ENCODE peak calls at places on chromosomes 4 and X, in four cellular contexts. I is A549, L is GM12878, Q is H1. C is an unnamed sample.

GRCh38 chr4:113179091-113179490 is 129.6 kb downstream of the ANK2 start:
- DNase-seq in I (no peak), L (no peak), Q (no peak), C (no peak)

GRCh38 chrX:129230850-129231512 is 292.3 kb downstream of the SMARCA1 start:
- DNase-seq in I (no peak), L (no peak), Q (no peak), C (no peak)

GRCh38 chrX:96721398-96721797 is 36.8 kb downstream of the DIAPH2 start:
- DNase-seq in L (peak), Q (no peak), I (no peak), C (no peak)

GRCh38 chr4:74161676-74162450 is 3.9 kb downstream of the MTHFD2L start:
- DNase-seq in I (no peak), Q (no peak), L (no peak), C (no peak)

GRCh38 chr4:109801895-109802319 is at the start of gene CFI:
- DNase-seq in Q (no peak), I (no peak), L (no peak), C (no peak)

GRCh38 chr4:96154676-96155075 is 314.8 kb downstream of the PDHA2 start:
- DNase-seq in L (no peak), I (no peak), Q (no peak), C (no peak)

GRCh38 chrX:132532955-132533354 is 44.1 kb upstream of the MBNL3 start:
- DNase-seq in Q (no peak), L (no peak), I (no peak), C (no peak)

GRCh38 chr4:25884040-25884788 is 21.4 kb upstream of the SEL1L3 start:
- DNase-seq in Q (no peak), I (no peak), L (no peak), C (no peak)

GRCh38 chrX:46251755-46252154 is 293.5 kb downstream of the ZNF674 start:
- DNase-seq in Q (no peak), L (no peak), I (peak), C (no peak)

GRCh38 chr4:134885436-134885835 is 683.8 kb upstream of the PABPC4L start:
- DNase-seq in Q (no peak), L (no peak), I (no peak), C (no peak)

GRCh38 chr4:183026701-183027100 is 72.4 kb upstream of the WWC2 start:
- DNase-seq in Q (no peak), L (no peak), I (no peak), C (no peak)

GRCh38 chr4:177225605-177226004 is 84.1 kb upstream of the NEIL3 start:
- DNase-seq in L (no peak), Q (no peak), I (no peak), C (no peak)

GRCh38 chr4:112279025-112279881 is 6.5 kb downstream of the TIFA start:
- DNase-seq in L (no peak), Q (no peak), I (no peak), C (no peak)

GRCh38 chrX:12954376-12954775 is 20.5 kb upstream of the TMSB4X start:
- DNase-seq in L (no peak), I (no peak), Q (no peak), C (no peak)

DNA sequence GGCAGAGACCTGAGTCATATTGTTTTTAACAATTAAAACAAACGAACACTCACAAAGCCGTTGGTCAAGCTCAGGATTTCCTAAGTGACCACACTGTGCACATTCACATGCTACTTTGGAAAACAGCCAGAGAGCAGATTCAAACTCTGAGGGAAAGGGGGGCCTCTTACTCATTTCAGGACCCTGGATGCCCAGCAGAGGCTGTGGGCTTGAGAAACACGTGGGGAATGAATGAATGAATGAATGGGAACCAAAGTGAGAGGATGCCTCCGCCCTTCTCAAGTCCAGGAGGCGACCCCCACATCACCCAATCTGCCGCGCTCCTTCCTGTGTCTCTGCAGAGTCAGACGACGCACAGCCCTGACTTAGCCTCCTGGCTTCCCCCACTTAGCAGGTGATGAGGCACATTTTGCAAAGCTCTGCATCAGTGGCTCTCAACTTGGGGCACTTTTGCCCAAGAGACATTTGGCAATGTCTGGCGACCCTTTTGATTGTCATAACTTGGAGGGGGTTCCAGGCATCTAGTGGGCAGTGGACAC is 76.0 kb downstream of the ABLIM2 start:
- DNase-seq in Q (no peak), L (no peak), I (no peak), C (no peak)
- TF ChIP-seq KDM1A in Q (no peak), L (no peak), I (no peak), C (no peak)

GRCh38 chr4:16065066-16065465 is 18.8 kb downstream of the PROM1 start:
- DNase-seq in Q (no peak), L (no peak), I (no peak), C (no peak)

GRCh38 chr4:16066586-16067128 is 17.2 kb downstream of the PROM1 start:
- DNase-seq in Q (no peak), I (no peak), L (no peak), C (no peak)

GRCh38 chr4:16070203-16070602 is 13.6 kb downstream of the PROM1 start:
- DNase-seq in I (no peak), L (no peak), Q (no peak), C (no peak)

GRCh38 chr4:16072168-16072567 is 11.7 kb downstream of the PROM1 start:
- DNase-seq in I (no peak), L (no peak), Q (no peak), C (no peak)

DNA sequence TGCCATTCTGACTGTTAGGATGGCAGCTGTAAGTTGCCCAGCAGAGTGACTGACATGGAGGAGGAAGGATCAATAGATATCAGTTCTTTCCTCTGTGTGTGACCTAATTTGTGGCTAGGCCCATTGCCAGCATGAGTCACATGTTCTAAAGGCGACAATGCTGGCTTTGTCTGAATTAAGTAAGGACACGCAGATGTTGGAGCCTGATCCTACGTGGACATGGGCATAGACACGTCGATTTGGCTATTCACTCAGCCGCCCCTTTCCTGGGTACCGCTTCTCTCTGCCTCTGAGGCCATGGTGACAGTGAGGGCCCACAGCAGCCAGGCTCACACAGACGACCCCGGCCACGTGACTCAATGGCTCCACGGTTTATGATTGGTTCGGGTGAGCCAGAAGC is 16.3 kb downstream of the PROM1 start:
- DNase-seq in Q (no peak), L (no peak), I (no peak), C (no peak)
- TF ChIP-seq KDM1A in Q (no peak), L (no peak), I (no peak), C (no peak)

DNA sequence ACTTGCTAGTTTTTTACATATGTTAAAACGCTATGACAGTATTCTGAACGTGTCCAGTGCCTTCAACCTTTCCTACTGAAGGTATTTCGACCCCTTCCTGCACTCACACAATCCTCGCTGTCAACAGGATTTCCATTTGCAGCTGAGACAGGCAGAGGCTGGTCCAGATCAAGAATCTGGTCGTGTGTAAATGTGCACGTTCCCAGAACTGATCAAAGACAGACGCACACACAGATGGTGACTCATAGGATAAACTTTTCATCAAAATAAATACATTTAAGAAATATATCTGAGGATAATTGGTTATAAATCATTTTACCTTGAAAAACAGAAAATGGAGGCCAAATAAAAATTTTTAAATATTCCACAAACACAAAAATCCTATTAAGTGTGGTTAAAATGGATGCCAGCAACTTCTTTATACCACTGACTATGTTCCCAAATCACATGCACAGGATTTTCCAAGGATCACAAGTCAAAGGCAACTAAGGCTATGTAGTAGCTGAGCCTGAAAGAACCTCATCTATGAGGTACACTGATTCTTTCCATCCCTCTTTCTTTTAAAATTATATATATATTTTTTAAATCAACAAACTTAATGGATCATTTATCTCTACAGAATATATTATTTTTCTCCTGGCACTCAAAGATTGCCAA is 85.9 kb downstream of the RNF150 start:
- DNase-seq in L (no peak), I (no peak), Q (no peak), C (no peak)
- TF ChIP-seq KDM1A in L (no peak), I (no peak), Q (no peak), C (no peak)

GRCh38 chrX:140815868-140816267 is 106.3 kb downstream of the LINC00632 start:
- DNase-seq in Q (no peak), L (no peak), I (no peak), C (no peak)
- TF ChIP-seq KDM1A in Q (no peak), L (no peak), I (no peak), C (no peak)

GRCh38 chr4:3799496-3799895 is 33.3 kb downstream of the ADRA2C start:
- DNase-seq in I (no peak), Q (no peak), L (no peak), C (no peak)
- TF ChIP-seq KDM1A in I (no peak), Q (no peak), L (no peak), C (no peak)

DNA sequence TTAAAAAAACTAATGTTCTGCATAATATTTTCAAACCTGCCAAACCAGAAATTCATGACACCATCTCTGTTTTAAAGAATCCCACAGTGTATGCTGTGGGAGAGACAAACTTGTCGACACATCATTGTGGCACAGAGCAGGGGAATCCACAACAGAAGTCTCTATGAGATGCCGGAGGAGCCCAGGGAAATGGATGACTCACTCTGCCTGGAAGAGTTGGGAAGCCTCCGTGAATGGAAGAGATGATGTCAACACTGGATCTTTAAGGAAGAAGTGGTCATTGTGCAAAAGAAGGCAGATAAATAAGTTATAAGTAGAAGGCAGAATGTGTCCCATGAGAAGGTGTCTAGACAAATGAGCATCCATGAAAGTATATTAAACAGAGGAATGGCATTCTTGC is 595.1 kb downstream of the RAB28 start:
- DNase-seq in I (peak), Q (no peak), L (no peak), C (no peak)
- TF ChIP-seq KDM1A in I (no peak), Q (no peak), L (no peak), C (no peak)

DNA sequence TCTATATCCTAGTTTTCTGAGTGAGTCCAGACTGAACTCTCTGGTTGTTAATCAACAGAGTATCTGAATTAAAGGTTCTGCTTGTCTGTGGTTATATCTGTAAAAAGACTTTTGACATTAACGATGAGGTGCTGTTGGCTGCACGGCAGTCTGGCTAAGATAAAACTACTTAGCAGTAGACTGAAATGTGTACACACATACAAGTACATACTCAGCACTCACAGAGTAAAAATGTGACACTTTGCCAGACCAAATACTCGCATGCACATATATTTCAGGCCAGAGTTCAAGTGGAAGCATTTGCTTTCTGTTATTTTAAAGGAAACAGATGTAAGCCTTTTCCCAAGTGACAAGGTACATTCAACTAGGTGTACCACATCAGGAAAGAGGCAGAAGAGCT is 80.5 kb downstream of the PRDM5 start:
- DNase-seq in L (no peak), Q (no peak), I (no peak), C (no peak)
- TF ChIP-seq KDM1A in L (no peak), Q (no peak), I (no peak), C (no peak)

C was measured in K562.